ENCODE peak calls at places on chromosomes 12 and 14, in six cellular contexts. One of them, this sample, is unnamed.

GRCh38 chr14:57391609-57392195 is 1.3 kb downstream of the NAA30 start:
- DNase-seq in body of pancreas: no peak
- DNase-seq in heart left ventricle: no peak
- DNase-seq in fibroblast of lung: no peak
- DNase-seq in right atrium auricular region: no peak
- DNase-seq in Panc1: no peak
- DNase-seq in this sample: no peak

GRCh38 chr12:124392271-124392990 is 97.5 kb downstream of the RFLNA start:
- DNase-seq in fibroblast of lung: peak; percentile 74
- DNase-seq in heart left ventricle: no peak
- DNase-seq in right atrium auricular region: peak; percentile 87
- DNase-seq in Panc1: no peak
- DNase-seq in body of pancreas: no peak
- DNase-seq in this sample: no peak

GRCh38 chr14:51079085-51079484 is 15.8 kb downstream of the TRIM9 start:
- DNase-seq in fibroblast of lung: no peak
- DNase-seq in heart left ventricle: no peak
- DNase-seq in body of pancreas: no peak
- DNase-seq in Panc1: no peak
- DNase-seq in right atrium auricular region: no peak
- DNase-seq in this sample: peak; percentile 65

GRCh38 chr14:93655078-93655750 is 133.1 kb downstream of the PRIMA1 start:
- DNase-seq in Panc1: peak; percentile 27
- DNase-seq in heart left ventricle: no peak
- DNase-seq in fibroblast of lung: peak; percentile 19
- DNase-seq in body of pancreas: peak; percentile 15
- DNase-seq in right atrium auricular region: no peak
- DNase-seq in this sample: peak; percentile 43

GRCh38 chr14:100495917-100496316 is 91.3 kb downstream of the BEGAIN start:
- DNase-seq in Panc1: no peak
- DNase-seq in right atrium auricular region: no peak
- DNase-seq in fibroblast of lung: no peak
- DNase-seq in heart left ventricle: no peak
- DNase-seq in body of pancreas: no peak
- DNase-seq in this sample: no peak

GRCh38 chr14:76901171-76902055 is 75.2 kb downstream of the LRRC74A start:
- DNase-seq in heart left ventricle: no peak
- DNase-seq in right atrium auricular region: no peak
- DNase-seq in fibroblast of lung: peak; percentile 32
- DNase-seq in Panc1: no peak
- DNase-seq in body of pancreas: no peak
- DNase-seq in this sample: peak; percentile 93

GRCh38 chr12:42284157-42284556 is 41.7 kb downstream of the ZCRB1 start:
- DNase-seq in right atrium auricular region: no peak
- DNase-seq in Panc1: no peak
- DNase-seq in fibroblast of lung: no peak
- DNase-seq in body of pancreas: no peak
- DNase-seq in heart left ventricle: no peak
- DNase-seq in this sample: no peak

GRCh38 chr14:39033371-39033770 is 69.7 kb downstream of the SEC23A start:
- DNase-seq in heart left ventricle: no peak
- DNase-seq in body of pancreas: no peak
- DNase-seq in Panc1: no peak
- DNase-seq in fibroblast of lung: peak; percentile 65
- DNase-seq in right atrium auricular region: no peak
- DNase-seq in this sample: no peak

GRCh38 chr12:123991402-123991951 is 18.5 kb downstream of the ZNF664 start:
- DNase-seq in heart left ventricle: no peak
- DNase-seq in Panc1: no peak
- DNase-seq in right atrium auricular region: no peak
- DNase-seq in fibroblast of lung: peak; percentile 37
- DNase-seq in body of pancreas: no peak
- DNase-seq in this sample: peak; percentile 31

GRCh38 chr12:117040496-117040895 is 58.7 kb downstream of the TESC start:
- DNase-seq in Panc1: no peak
- DNase-seq in body of pancreas: no peak
- DNase-seq in fibroblast of lung: no peak
- DNase-seq in heart left ventricle: no peak
- DNase-seq in right atrium auricular region: no peak
- DNase-seq in this sample: no peak

GRCh38 chr12:89707992-89708792 is 446 bp downstream of the ATP2B1 start:
- DNase-seq in fibroblast of lung: peak; percentile 26
- DNase-seq in body of pancreas: peak; percentile 45
- DNase-seq in Panc1: no peak
- DNase-seq in right atrium auricular region: no peak
- DNase-seq in heart left ventricle: peak; percentile 42
- DNase-seq in this sample: no peak

GRCh38 chr12:31440134-31440533 is 114.2 kb upstream of the SINHCAF start:
- DNase-seq in fibroblast of lung: no peak
- DNase-seq in heart left ventricle: no peak
- DNase-seq in body of pancreas: no peak
- DNase-seq in right atrium auricular region: no peak
- DNase-seq in Panc1: no peak
- DNase-seq in this sample: no peak

DNA sequence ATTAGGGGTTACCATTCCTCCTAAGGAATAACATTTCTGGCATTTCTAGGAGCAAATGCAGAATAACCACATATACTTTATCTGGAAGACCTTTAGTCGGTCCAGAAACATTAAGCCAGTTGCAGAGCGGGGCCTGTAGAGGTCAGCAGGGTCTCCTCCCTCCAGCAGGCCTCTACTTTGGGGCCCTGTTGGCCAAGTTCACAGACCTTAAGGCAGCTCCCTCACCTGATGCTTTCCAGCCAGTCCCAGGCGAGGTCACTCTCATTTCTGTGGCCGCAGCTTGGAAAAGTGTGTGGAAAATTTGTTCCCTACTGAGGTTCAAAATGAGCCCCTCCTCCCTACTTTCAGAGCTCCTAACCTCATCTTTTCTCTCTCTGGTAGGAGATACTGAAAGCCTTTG is 74.1 kb downstream of the ESR2 start:
- DNase-seq in body of pancreas: no peak
- DNase-seq in Panc1: no peak
- DNase-seq in heart left ventricle: no peak
- DNase-seq in fibroblast of lung: no peak
- DNase-seq in right atrium auricular region: no peak
- DNase-seq in this sample: no peak
- TF ChIP-seq CTCF in body of pancreas: no peak
- TF ChIP-seq CTCF in Panc1: no peak
- TF ChIP-seq CTCF in heart left ventricle: no peak
- TF ChIP-seq CTCF in fibroblast of lung: no peak
- TF ChIP-seq CTCF in right atrium auricular region: no peak
- TF ChIP-seq CTCF in this sample: no peak

GRCh38 chr14:22556990-22557623 is 31.9 kb downstream of the DAD1 start:
- DNase-seq in right atrium auricular region: peak; percentile 72
- DNase-seq in fibroblast of lung: peak; percentile 62
- DNase-seq in Panc1: peak; percentile 50
- DNase-seq in heart left ventricle: peak; percentile 82
- DNase-seq in body of pancreas: peak; percentile 80
- DNase-seq in this sample: peak; percentile 64
- H3K4me3 ChIP-seq in right atrium auricular region: peak overlapping the region; percentile 35
- H3K4me3 ChIP-seq in fibroblast of lung: peak overlapping the region; percentile 3
- H3K4me3 ChIP-seq in Panc1: peak overlapping the region; percentile 33
- H3K4me3 ChIP-seq in heart left ventricle: peak overlapping the region; percentile 29
- H3K4me3 ChIP-seq in body of pancreas: no peak overlapping the region
- H3K4me3 ChIP-seq in this sample: peak overlapping the region; percentile 56

GRCh38 chr12:98232753-98233385 is 282.5 kb upstream of the TMPO start:
- DNase-seq in fibroblast of lung: peak; percentile 61
- DNase-seq in right atrium auricular region: no peak
- DNase-seq in Panc1: no peak
- DNase-seq in heart left ventricle: no peak
- DNase-seq in body of pancreas: no peak
- DNase-seq in this sample: no peak

GRCh38 chr12:98229539-98229921 is 285.9 kb upstream of the TMPO start:
- DNase-seq in right atrium auricular region: no peak
- DNase-seq in Panc1: no peak
- DNase-seq in fibroblast of lung: no peak
- DNase-seq in body of pancreas: no peak
- DNase-seq in heart left ventricle: no peak
- DNase-seq in this sample: no peak

GRCh38 chr12:98228619-98229538 is 286.5 kb upstream of the TMPO start:
- DNase-seq in Panc1: no peak
- DNase-seq in fibroblast of lung: no peak
- DNase-seq in heart left ventricle: no peak
- DNase-seq in right atrium auricular region: no peak
- DNase-seq in body of pancreas: no peak
- DNase-seq in this sample: no peak

GRCh38 chr12:98224584-98225221 is 290.7 kb upstream of the TMPO start:
- DNase-seq in Panc1: no peak
- DNase-seq in heart left ventricle: no peak
- DNase-seq in right atrium auricular region: no peak
- DNase-seq in body of pancreas: no peak
- DNase-seq in fibroblast of lung: no peak
- DNase-seq in this sample: no peak

DNA sequence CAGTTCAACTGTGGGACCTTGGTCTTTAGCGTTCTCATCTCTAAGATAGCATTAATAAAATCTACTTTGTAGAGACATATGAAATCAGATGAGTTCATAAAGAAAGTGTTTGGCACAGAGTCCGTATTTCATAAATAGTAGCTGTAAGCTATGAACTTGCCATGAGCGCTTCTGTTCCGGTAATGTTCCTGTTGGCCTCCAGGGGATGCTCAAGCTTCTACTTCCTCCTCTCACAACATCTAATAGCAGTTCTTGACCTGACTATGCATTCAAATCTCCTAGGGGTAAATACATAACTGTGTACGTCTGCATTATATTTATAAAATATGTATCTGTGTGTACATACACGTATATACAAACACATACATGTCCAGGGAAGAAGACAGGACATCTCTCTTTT is 288.2 kb upstream of the TMPO start:
- DNase-seq in heart left ventricle: no peak
- DNase-seq in fibroblast of lung: no peak
- DNase-seq in Panc1: no peak
- DNase-seq in body of pancreas: no peak
- DNase-seq in right atrium auricular region: no peak
- DNase-seq in this sample: peak; percentile 13
- TF ChIP-seq CTCF in heart left ventricle: no peak
- TF ChIP-seq CTCF in fibroblast of lung: peak; percentile 50
- TF ChIP-seq CTCF in Panc1: peak; percentile 46
- TF ChIP-seq CTCF in body of pancreas: no peak
- TF ChIP-seq CTCF in right atrium auricular region: no peak
- TF ChIP-seq CTCF in this sample: peak; percentile 62

GRCh38 chr12:19127270-19127669 is 2.3 kb upstream of the PLEKHA5 start:
- DNase-seq in heart left ventricle: no peak
- DNase-seq in body of pancreas: no peak
- DNase-seq in right atrium auricular region: no peak
- DNase-seq in fibroblast of lung: no peak
- DNase-seq in Panc1: no peak
- DNase-seq in this sample: no peak

GRCh38 chr12:19130224-19131019 is 889 bp downstream of the PLEKHA5 start:
- DNase-seq in heart left ventricle: peak; percentile 38
- DNase-seq in Panc1: no peak
- DNase-seq in fibroblast of lung: peak; percentile 37
- DNase-seq in right atrium auricular region: no peak
- DNase-seq in body of pancreas: peak; percentile 43
- DNase-seq in this sample: peak; percentile 22

GRCh38 chr12:19131020-19131431 is 1.5 kb downstream of the PLEKHA5 start:
- DNase-seq in Panc1: no peak
- DNase-seq in right atrium auricular region: no peak
- DNase-seq in heart left ventricle: peak; percentile 25
- DNase-seq in body of pancreas: peak; percentile 36
- DNase-seq in fibroblast of lung: peak; percentile 65
- DNase-seq in this sample: peak; percentile 46

GRCh38 chr12:19129486-19130223 is at the start of gene PLEKHA5:
- DNase-seq in right atrium auricular region: peak; percentile 69
- DNase-seq in fibroblast of lung: peak; percentile 72
- DNase-seq in heart left ventricle: peak; percentile 77
- DNase-seq in Panc1: no peak
- DNase-seq in body of pancreas: peak; percentile 76
- DNase-seq in this sample: peak; percentile 71

GRCh38 chr12:19129121-19129485 is 430 bp upstream of the PLEKHA5 start:
- DNase-seq in heart left ventricle: no peak
- DNase-seq in Panc1: no peak
- DNase-seq in right atrium auricular region: no peak
- DNase-seq in body of pancreas: no peak
- DNase-seq in fibroblast of lung: no peak
- DNase-seq in this sample: peak; percentile 37
- H3K4me3 ChIP-seq in heart left ventricle: peak overlapping the region; percentile 96
- H3K4me3 ChIP-seq in Panc1: peak overlapping the region; percentile 45
- H3K4me3 ChIP-seq in right atrium auricular region: peak overlapping the region; percentile 79
- H3K4me3 ChIP-seq in body of pancreas: no peak overlapping the region
- H3K4me3 ChIP-seq in fibroblast of lung: peak overlapping the region; percentile 27
- H3K4me3 ChIP-seq in this sample: peak overlapping the region; percentile 53

GRCh38 chr12:49552425-49552824 is 13.6 kb downstream of the KCNH3 start:
- DNase-seq in fibroblast of lung: no peak
- DNase-seq in right atrium auricular region: no peak
- DNase-seq in heart left ventricle: no peak
- DNase-seq in Panc1: no peak
- DNase-seq in body of pancreas: no peak
- DNase-seq in this sample: no peak

GRCh38 chr12:49554266-49554665 is 13.7 kb downstream of the MCRS1 start:
- DNase-seq in heart left ventricle: no peak
- DNase-seq in fibroblast of lung: no peak
- DNase-seq in Panc1: no peak
- DNase-seq in body of pancreas: no peak
- DNase-seq in right atrium auricular region: no peak
- DNase-seq in this sample: no peak

GRCh38 chr12:49553512-49554088 is 14.3 kb downstream of the MCRS1 start:
- DNase-seq in body of pancreas: no peak
- DNase-seq in fibroblast of lung: no peak
- DNase-seq in Panc1: peak; percentile 47
- DNase-seq in right atrium auricular region: no peak
- DNase-seq in heart left ventricle: no peak
- DNase-seq in this sample: no peak

GRCh38 chr12:49552014-49552413 is 13.2 kb downstream of the KCNH3 start:
- DNase-seq in body of pancreas: peak; percentile 84
- DNase-seq in fibroblast of lung: no peak
- DNase-seq in right atrium auricular region: no peak
- DNase-seq in Panc1: no peak
- DNase-seq in heart left ventricle: peak; percentile 47
- DNase-seq in this sample: peak; percentile 58

GRCh38 chr12:49552899-49553298 is 14.1 kb downstream of the KCNH3 start:
- DNase-seq in fibroblast of lung: no peak
- DNase-seq in heart left ventricle: no peak
- DNase-seq in right atrium auricular region: no peak
- DNase-seq in body of pancreas: no peak
- DNase-seq in Panc1: no peak
- DNase-seq in this sample: no peak
- TF ChIP-seq CTCF in fibroblast of lung: no peak
- TF ChIP-seq CTCF in heart left ventricle: no peak
- TF ChIP-seq CTCF in right atrium auricular region: no peak
- TF ChIP-seq CTCF in body of pancreas: no peak
- TF ChIP-seq CTCF in Panc1: no peak
- TF ChIP-seq CTCF in this sample: no peak